ENCODE peak calls at places on chromosomes 1 and 21, in four cellular contexts. One of them, this sample, is unnamed.

GRCh38 chr1:149916193-149916926 is 1.3 kb downstream of the SV2A start:
- DNase-seq in brain microvascular endothelial cell: no peak
- DNase-seq in GM23338: no peak
- DNase-seq in fibroblast of the aortic adventitia: no peak
- DNase-seq in this sample: no peak

GRCh38 chr1:107432108-107432507 is 291.3 kb downstream of the NTNG1 start:
- DNase-seq in brain microvascular endothelial cell: no peak
- DNase-seq in GM23338: peak
- DNase-seq in fibroblast of the aortic adventitia: no peak
- DNase-seq in this sample: no peak

GRCh38 chr1:85465099-85465790 is at the start of gene DDAH1:
- DNase-seq in brain microvascular endothelial cell: peak
- DNase-seq in GM23338: peak
- DNase-seq in fibroblast of the aortic adventitia: peak
- DNase-seq in this sample: no peak

GRCh38 chr1:64687725-64688285 is 57.1 kb upstream of the RAVER2 start:
- DNase-seq in brain microvascular endothelial cell: peak
- DNase-seq in GM23338: no peak
- DNase-seq in fibroblast of the aortic adventitia: no peak
- DNase-seq in this sample: no peak

GRCh38 chr1:184520343-184520742 is 133.5 kb downstream of the C1orf21 start:
- DNase-seq in brain microvascular endothelial cell: no peak
- DNase-seq in GM23338: peak
- DNase-seq in fibroblast of the aortic adventitia: no peak
- DNase-seq in this sample: no peak

GRCh38 chr1:32900956-32901822 is at the start of gene TMEM54:
- DNase-seq in brain microvascular endothelial cell: no peak
- DNase-seq in GM23338: peak
- DNase-seq in fibroblast of the aortic adventitia: no peak
- DNase-seq in this sample: no peak

GRCh38 chr1:29689372-29690030 is 453.2 kb downstream of the PTPRU start:
- DNase-seq in brain microvascular endothelial cell: no peak
- DNase-seq in GM23338: no peak
- DNase-seq in fibroblast of the aortic adventitia: no peak
- DNase-seq in this sample: no peak

GRCh38 chr1:31529999-31530705 is 46.2 kb upstream of the TINAGL1 start:
- DNase-seq in brain microvascular endothelial cell: no peak
- DNase-seq in GM23338: no peak
- DNase-seq in fibroblast of the aortic adventitia: no peak
- DNase-seq in this sample: no peak

GRCh38 chr1:9112961-9113880 is 15.7 kb downstream of the GPR157 start:
- DNase-seq in brain microvascular endothelial cell: peak
- DNase-seq in GM23338: no peak
- DNase-seq in fibroblast of the aortic adventitia: no peak
- DNase-seq in this sample: no peak

GRCh38 chr1:111209622-111210021 is 9.2 kb upstream of the DENND2D start:
- DNase-seq in brain microvascular endothelial cell: no peak
- DNase-seq in GM23338: no peak
- DNase-seq in fibroblast of the aortic adventitia: no peak
- DNase-seq in this sample: no peak

GRCh38 chr1:8381618-8382017 is 63.7 kb downstream of the SLC45A1 start:
- DNase-seq in brain microvascular endothelial cell: no peak
- DNase-seq in GM23338: no peak
- DNase-seq in fibroblast of the aortic adventitia: peak
- DNase-seq in this sample: no peak

GRCh38 chr1:207088731-207089626 is at the start of gene C4BPB:
- DNase-seq in brain microvascular endothelial cell: no peak
- DNase-seq in GM23338: no peak
- DNase-seq in fibroblast of the aortic adventitia: no peak
- DNase-seq in this sample: no peak

GRCh38 chr21:44454747-44455523 is at the start of gene LRRC3:
- DNase-seq in brain microvascular endothelial cell: peak
- DNase-seq in GM23338: peak
- DNase-seq in fibroblast of the aortic adventitia: peak
- DNase-seq in this sample: no peak

GRCh38 chr21:14617836-14618235 is 71.7 kb upstream of the SAMSN1 start:
- DNase-seq in brain microvascular endothelial cell: no peak
- DNase-seq in GM23338: no peak
- DNase-seq in fibroblast of the aortic adventitia: no peak
- DNase-seq in this sample: no peak

GRCh38 chr1:222454782-222455181 is 93.1 kb downstream of the HHIPL2 start:
- DNase-seq in brain microvascular endothelial cell: no peak
- DNase-seq in GM23338: peak
- DNase-seq in fibroblast of the aortic adventitia: no peak
- DNase-seq in this sample: no peak

GRCh38 chr21:40130476-40130875 is 263.2 kb downstream of the PCP4 start:
- DNase-seq in brain microvascular endothelial cell: no peak
- DNase-seq in GM23338: no peak
- DNase-seq in fibroblast of the aortic adventitia: no peak
- DNase-seq in this sample: no peak

GRCh38 chr1:5718716-5719632 is 273.3 kb downstream of the NPHP4 start:
- DNase-seq in brain microvascular endothelial cell: no peak
- DNase-seq in GM23338: no peak
- DNase-seq in fibroblast of the aortic adventitia: no peak
- DNase-seq in this sample: no peak

GRCh38 chr1:156499194-156499702 is 1.3 kb downstream of the MEF2D start:
- DNase-seq in brain microvascular endothelial cell: no peak
- DNase-seq in GM23338: peak
- DNase-seq in fibroblast of the aortic adventitia: no peak
- DNase-seq in this sample: no peak

GRCh38 chr1:153728305-153729066 is 636 bp downstream of the INTS3 start:
- DNase-seq in brain microvascular endothelial cell: no peak
- DNase-seq in GM23338: peak
- DNase-seq in fibroblast of the aortic adventitia: peak
- DNase-seq in this sample: no peak

GRCh38 chr1:20720631-20721051 is 2.8 kb upstream of the KIF17 start:
- DNase-seq in brain microvascular endothelial cell: no peak
- DNase-seq in GM23338: no peak
- DNase-seq in fibroblast of the aortic adventitia: no peak
- DNase-seq in this sample: no peak

GRCh38 chr1:68128157-68128556 is 77.7 kb upstream of the DIRAS3 start:
- DNase-seq in brain microvascular endothelial cell: peak
- DNase-seq in GM23338: no peak
- DNase-seq in fibroblast of the aortic adventitia: peak
- DNase-seq in this sample: no peak

GRCh38 chr1:56062625-56063024 is 516.7 kb downstream of the PLPP3 start:
- DNase-seq in brain microvascular endothelial cell: no peak
- DNase-seq in GM23338: no peak
- DNase-seq in fibroblast of the aortic adventitia: no peak
- DNase-seq in this sample: no peak

GRCh38 chr1:76759950-76760349 is 107.3 kb upstream of the ST6GALNAC5 start:
- DNase-seq in brain microvascular endothelial cell: peak
- DNase-seq in GM23338: no peak
- DNase-seq in fibroblast of the aortic adventitia: no peak
- DNase-seq in this sample: no peak

DNA sequence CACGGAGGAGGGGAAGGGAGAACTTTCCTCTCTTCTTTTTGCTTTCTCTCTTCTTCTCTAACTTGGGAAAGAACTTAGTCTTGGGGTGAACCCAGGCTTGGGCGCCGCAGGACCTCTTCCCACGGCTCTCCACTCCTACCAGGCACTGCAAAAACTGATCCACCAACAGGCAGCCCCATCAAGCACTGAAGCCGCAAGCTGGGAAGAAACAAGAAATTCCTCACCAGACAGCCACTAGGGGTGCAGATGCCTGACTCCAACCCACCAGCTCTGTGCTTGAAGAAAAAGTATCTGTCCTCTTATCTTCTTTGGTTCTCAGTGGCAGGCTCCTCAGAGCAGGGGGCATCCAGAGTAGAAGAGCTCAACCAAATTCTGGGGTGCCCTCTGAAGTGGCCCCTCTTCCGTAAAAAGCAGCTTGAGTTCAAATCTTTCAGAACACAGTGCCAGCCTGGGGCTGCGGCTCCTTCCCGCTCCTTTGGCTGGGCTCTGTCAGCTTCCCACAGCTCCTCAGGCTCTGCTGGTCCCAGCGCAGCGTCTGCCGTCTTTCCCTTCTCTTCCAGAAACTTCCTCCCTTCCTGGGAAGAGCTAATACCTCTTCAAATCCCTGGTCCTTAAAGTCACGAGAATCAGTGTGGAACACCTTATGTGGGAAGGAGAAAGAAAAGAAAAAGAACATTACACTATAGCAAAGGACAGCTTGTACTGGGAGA is 2.4 kb downstream of the SLC41A1 start:
- DNase-seq in brain microvascular endothelial cell: peak
- DNase-seq in GM23338: peak
- DNase-seq in fibroblast of the aortic adventitia: peak
- DNase-seq in this sample: no peak
- H3K4me3 ChIP-seq in brain microvascular endothelial cell: no peak
- H3K4me3 ChIP-seq in GM23338: no peak
- H3K4me3 ChIP-seq in fibroblast of the aortic adventitia: peak
- H3K4me3 ChIP-seq in this sample: no peak

GRCh38 chr21:18803624-18804023 is 400.0 kb upstream of the TMPRSS15 start:
- DNase-seq in brain microvascular endothelial cell: no peak
- DNase-seq in GM23338: no peak
- DNase-seq in fibroblast of the aortic adventitia: no peak
- DNase-seq in this sample: no peak

DNA sequence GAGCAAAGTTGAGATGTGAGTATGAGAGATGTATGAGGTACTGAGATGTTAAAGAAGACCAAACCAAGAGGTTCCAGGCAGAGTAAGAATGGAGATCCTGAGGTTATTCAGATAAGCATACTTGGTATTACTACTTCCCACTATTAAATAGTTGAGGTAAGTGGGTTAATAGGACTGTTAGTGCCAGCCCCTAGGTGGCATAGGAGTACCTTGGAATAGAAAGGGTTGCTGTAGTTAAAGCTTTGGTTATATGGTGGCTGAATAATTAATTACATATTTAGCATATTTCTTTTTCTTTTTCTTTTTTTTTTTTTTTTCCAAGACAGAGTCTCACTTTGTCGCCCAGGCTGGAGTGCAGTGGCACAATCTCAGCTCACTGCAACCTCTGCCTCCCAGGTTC is 397.9 kb upstream of the TMPRSS15 start:
- DNase-seq in brain microvascular endothelial cell: peak
- DNase-seq in GM23338: peak
- DNase-seq in fibroblast of the aortic adventitia: no peak
- DNase-seq in this sample: no peak
- TF ChIP-seq CTCF in brain microvascular endothelial cell: peak
- TF ChIP-seq CTCF in GM23338: peak
- TF ChIP-seq CTCF in fibroblast of the aortic adventitia: no peak
- TF ChIP-seq CTCF in this sample: no peak

GRCh38 chr1:25544819-25545218 is 1.4 kb downstream of the LDLRAP1 start:
- DNase-seq in brain microvascular endothelial cell: no peak
- DNase-seq in GM23338: no peak
- DNase-seq in fibroblast of the aortic adventitia: no peak
- DNase-seq in this sample: no peak
- H3K4me3 ChIP-seq in brain microvascular endothelial cell: peak
- H3K4me3 ChIP-seq in GM23338: peak
- H3K4me3 ChIP-seq in fibroblast of the aortic adventitia: peak
- H3K4me3 ChIP-seq in this sample: peak

GRCh38 chr1:217333939-217334338 is 297.0 kb downstream of the GPATCH2 start:
- DNase-seq in brain microvascular endothelial cell: no peak
- DNase-seq in GM23338: peak
- DNase-seq in fibroblast of the aortic adventitia: peak
- DNase-seq in this sample: no peak
- TF ChIP-seq CTCF in brain microvascular endothelial cell: peak
- TF ChIP-seq CTCF in GM23338: peak
- TF ChIP-seq CTCF in fibroblast of the aortic adventitia: peak
- TF ChIP-seq CTCF in this sample: peak

DNA sequence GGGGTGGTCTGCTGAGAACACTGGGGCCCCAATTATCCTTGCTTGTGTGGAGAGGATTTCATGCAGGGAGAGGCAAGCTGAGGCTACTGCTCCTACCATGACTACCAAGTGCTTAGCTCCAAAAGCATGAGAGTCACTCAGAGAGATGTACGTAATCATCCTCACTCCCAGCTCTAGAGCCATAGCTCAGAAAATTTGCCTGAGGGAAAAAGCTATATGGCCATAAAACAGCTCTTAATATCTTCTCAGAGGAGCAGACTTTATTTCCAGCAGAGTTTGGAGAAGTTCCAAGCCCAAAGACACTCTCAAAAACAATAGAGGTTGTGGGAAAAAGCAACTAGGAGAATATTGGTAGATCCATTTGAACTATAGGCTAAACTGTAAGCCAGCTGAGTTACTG is 106.4 kb upstream of the PBX1 start:
- DNase-seq in brain microvascular endothelial cell: peak
- DNase-seq in GM23338: no peak
- DNase-seq in fibroblast of the aortic adventitia: no peak
- DNase-seq in this sample: no peak
- H3K4me3 ChIP-seq in brain microvascular endothelial cell: no peak
- H3K4me3 ChIP-seq in GM23338: no peak
- H3K4me3 ChIP-seq in fibroblast of the aortic adventitia: no peak
- H3K4me3 ChIP-seq in this sample: no peak

GRCh38 chr21:18249542-18250152 is 5.0 kb downstream of the CHODL start:
- DNase-seq in brain microvascular endothelial cell: no peak
- DNase-seq in GM23338: peak
- DNase-seq in fibroblast of the aortic adventitia: no peak
- DNase-seq in this sample: no peak
- TF ChIP-seq CTCF in brain microvascular endothelial cell: no peak
- TF ChIP-seq CTCF in GM23338: peak
- TF ChIP-seq CTCF in fibroblast of the aortic adventitia: no peak
- TF ChIP-seq CTCF in this sample: no peak